ENCODE peak calls at places on chromosome 6, in ten cellular contexts. B, Y, W, I, P, V, L, N, O and X are unnamed samples. For H3K4me1, the result is how much of the 10 kb centered on the place peaks cover.

GRCh38 chr6:137218473-137218916 is 690 bp downstream of the IFNGR1 start:
- DNase-seq in B (peak), Y (peak), W (peak), I (no peak), P (peak), V (peak), L (peak), N (no peak), O (no peak), X (peak)

GRCh38 chr6:156471000-156471399 is 306.2 kb upstream of the ARID1B start:
- DNase-seq in B (no peak), Y (no peak), W (no peak), I (no peak), P (no peak), V (no peak), L (no peak), N (no peak), O (no peak), X (no peak)

GRCh38 chr6:98335594-98335993 is 498.8 kb upstream of the POU3F2 start:
- DNase-seq in B (no peak), Y (no peak), W (no peak), I (no peak), P (no peak), V (no peak), L (no peak), N (no peak), O (no peak), X (no peak)

GRCh38 chr6:160534050-160534696 is 129.9 kb downstream of the LPA start:
- DNase-seq in B (peak), Y (peak), W (peak), I (peak), P (peak), V (peak), L (peak), N (peak), O (peak), X (peak)

GRCh38 chr6:5086294-5086890 is 1.3 kb downstream of the PPP1R3G start:
- DNase-seq in B (peak), Y (peak), W (peak), I (no peak), P (no peak), V (peak), L (no peak), N (peak), O (no peak), X (no peak)

GRCh38 chr6:108966855-108967755 is 118.9 kb downstream of the ARMC2 start:
- DNase-seq in B (peak), Y (peak), W (peak), I (no peak), P (peak), V (no peak), L (no peak), N (no peak), O (peak), X (no peak)

GRCh38 chr6:68638225-68638900 is 3.3 kb downstream of the ADGRB3 start:
- DNase-seq in B (peak), Y (peak), W (peak), I (no peak), P (peak), V (peak), L (no peak), N (peak), O (peak), X (no peak)

GRCh38 chr6:161233986-161234620 is 39.8 kb downstream of the AGPAT4 start:
- DNase-seq in B (peak), Y (no peak), W (no peak), I (peak), P (peak), V (no peak), L (no peak), N (peak), O (peak), X (no peak)

GRCh38 chr6:65149841-65150240 is 557.2 kb downstream of the EYS start:
- DNase-seq in B (no peak), Y (no peak), W (peak), I (no peak), P (no peak), V (no peak), L (no peak), N (no peak), O (no peak), X (no peak)

GRCh38 chr6:149856256-149856994 is 7.7 kb downstream of the LRP11 start:
- DNase-seq in B (no peak), Y (no peak), W (no peak), I (no peak), P (no peak), V (no peak), L (no peak), N (no peak), O (no peak), X (no peak)

GRCh38 chr6:105786449-105786848 is 299.7 kb upstream of the PRDM1 start:
- DNase-seq in B (no peak), Y (no peak), W (no peak), I (no peak), P (no peak), V (no peak), L (no peak), N (no peak), O (no peak), X (no peak)

GRCh38 chr6:36129889-36130671 is at the start of gene MAPK13:
- DNase-seq in B (no peak), Y (peak), W (peak), I (no peak), P (no peak), V (no peak), L (peak), N (peak), O (no peak), X (no peak)

GRCh38 chr6:13834762-13835161 is 20.4 kb upstream of the MCUR1 start:
- DNase-seq in B (no peak), Y (no peak), W (no peak), I (no peak), P (no peak), V (no peak), L (no peak), N (no peak), O (no peak), X (no peak)

GRCh38 chr6:37783831-37784584 is 35.5 kb upstream of the ZFAND3 start:
- DNase-seq in B (no peak), Y (peak), W (peak), I (no peak), P (peak), V (peak), L (no peak), N (peak), O (peak), X (no peak)

GRCh38 chr6:35049885-35050284 is 91.3 kb downstream of the TCP11 start:
- DNase-seq in B (peak), Y (no peak), W (no peak), I (peak), P (no peak), V (peak), L (no peak), N (no peak), O (peak), X (no peak)

GRCh38 chr6:76831299-76831698 is 632.0 kb downstream of the HTR1B start:
- DNase-seq in B (no peak), Y (no peak), W (no peak), I (no peak), P (no peak), V (no peak), L (no peak), N (no peak), O (no peak), X (no peak)

GRCh38 chr6:21201673-21202430 is 391.7 kb upstream of the SOX4 start:
- DNase-seq in B (no peak), Y (no peak), W (no peak), I (no peak), P (no peak), V (no peak), L (no peak), N (no peak), O (no peak), X (no peak)

GRCh38 chr6:160092602-160093001 is 29.0 kb upstream of the SLC22A1 start:
- DNase-seq in B (no peak), Y (no peak), W (no peak), I (no peak), P (no peak), V (no peak), L (no peak), N (no peak), O (no peak), X (no peak)

GRCh38 chr6:22071655-22072054 is 225.2 kb downstream of the PRL start:
- DNase-seq in B (peak), Y (peak), W (no peak), I (peak), P (peak), V (no peak), L (no peak), N (no peak), O (no peak), X (no peak)

GRCh38 chr6:157570752-157571151 is 189.8 kb downstream of the ZDHHC14 start:
- DNase-seq in B (no peak), Y (no peak), W (no peak), I (no peak), P (no peak), V (no peak), L (no peak), N (no peak), O (no peak), X (no peak)

GRCh38 chr6:57215260-57215659 is 6.8 kb downstream of the RAB23 start:
- DNase-seq in B (no peak), Y (no peak), W (no peak), I (no peak), P (no peak), V (no peak), L (no peak), N (no peak), O (no peak), X (no peak)

GRCh38 chr6:140590641-140591040 is 1216.2 kb upstream of the CITED2 start:
- DNase-seq in B (no peak), Y (no peak), W (no peak), I (no peak), P (no peak), V (no peak), L (no peak), N (no peak), O (no peak), X (no peak)

GRCh38 chr6:73854998-73855718 is 159.2 kb downstream of the CD109 start:
- DNase-seq in B (no peak), Y (peak), W (no peak), I (no peak), P (no peak), V (peak), L (peak), N (no peak), O (no peak), X (peak)

GRCh38 chr6:159655409-159655988 is 37.5 kb downstream of the SOD2 start:
- DNase-seq in B (no peak), Y (peak), W (peak), I (no peak), P (no peak), V (no peak), L (no peak), N (no peak), O (no peak), X (no peak)

GRCh38 chr6:49939993-49940498 is 23.9 kb downstream of the DEFB114 start:
- DNase-seq in B (no peak), Y (peak), W (no peak), I (no peak), P (no peak), V (no peak), L (no peak), N (no peak), O (no peak), X (no peak)

GRCh38 chr6:76876922-76877553 is 586.3 kb downstream of the HTR1B start:
- DNase-seq in B (no peak), Y (peak), W (peak), I (no peak), P (peak), V (peak), L (no peak), N (peak), O (no peak), X (no peak)

GRCh38 chr6:11235062-11235461 is 2.6 kb upstream of the NEDD9 start:
- DNase-seq in B (no peak), Y (no peak), W (no peak), I (no peak), P (no peak), V (no peak), L (no peak), N (no peak), O (no peak), X (no peak)

GRCh38 chr6:145318952-145319351 is 416.4 kb downstream of the EPM2A start:
- DNase-seq in B (no peak), Y (peak), W (no peak), I (no peak), P (no peak), V (no peak), L (no peak), N (no peak), O (no peak), X (no peak)

GRCh38 chr6:170453586-170454511 is 99.3 kb downstream of the PSMB1 start:
- DNase-seq in B (no peak), Y (no peak), W (peak), I (no peak), P (no peak), V (peak), L (no peak), N (no peak), O (no peak), X (no peak)

GRCh38 chr6:41706876-41707564 is 28.4 kb downstream of the TFEB start:
- DNase-seq in B (peak), Y (no peak), W (no peak), I (peak), P (peak), V (peak), L (no peak), N (no peak), O (no peak), X (no peak)

GRCh38 chr6:79070206-79070825 is 7.7 kb downstream of the PHIP start:
- DNase-seq in B (no peak), Y (no peak), W (no peak), I (no peak), P (no peak), V (no peak), L (no peak), N (no peak), O (no peak), X (no peak)

GRCh38 chr6:41518118-41518517 is 28.1 kb upstream of the FOXP4 start:
- DNase-seq in B (no peak), Y (peak), W (peak), I (no peak), P (no peak), V (no peak), L (no peak), N (no peak), O (no peak), X (no peak)

GRCh38 chr6:161226005-161226964 is 47.6 kb downstream of the AGPAT4 start:
- DNase-seq in B (no peak), Y (no peak), W (no peak), I (no peak), P (no peak), V (peak), L (peak), N (no peak), O (no peak), X (no peak)

GRCh38 chr6:14276066-14276465 is 158.5 kb downstream of the CD83 start:
- DNase-seq in B (no peak), Y (no peak), W (peak), I (no peak), P (no peak), V (no peak), L (no peak), N (no peak), O (no peak), X (no peak)

GRCh38 chr6:166101819-166102419 is 65.7 kb downstream of the TBXT start:
- DNase-seq in B (no peak), Y (no peak), W (no peak), I (no peak), P (no peak), V (no peak), L (no peak), N (no peak), O (no peak), X (no peak)

GRCh38 chr6:163459536-163459935 is 45.0 kb downstream of the QKI start:
- DNase-seq in B (no peak), Y (no peak), W (no peak), I (no peak), P (no peak), V (no peak), L (no peak), N (no peak), O (no peak), X (no peak)

GRCh38 chr6:31734703-31735500 is 1.4 kb downstream of the CLIC1 start:
- DNase-seq in B (peak), Y (peak), W (peak), I (peak), P (peak), V (peak), L (peak), N (peak), O (peak), X (no peak)

GRCh38 chr6:31734247-31734702 is 2.1 kb downstream of the CLIC1 start:
- DNase-seq in B (no peak), Y (no peak), W (no peak), I (no peak), P (no peak), V (no peak), L (no peak), N (no peak), O (no peak), X (no peak)

GRCh38 chr6:31737315-31738047 is 1.2 kb upstream of the CLIC1 start:
- DNase-seq in B (no peak), Y (peak), W (peak), I (no peak), P (no peak), V (no peak), L (no peak), N (peak), O (no peak), X (no peak)

GRCh38 chr6:31736768-31737314 is 511 bp upstream of the CLIC1 start:
- DNase-seq in B (no peak), Y (no peak), W (peak), I (no peak), P (no peak), V (no peak), L (no peak), N (no peak), O (no peak), X (no peak)

GRCh38 chr6:31736026-31736767 is at the start of gene CLIC1:
- DNase-seq in B (peak), Y (peak), W (peak), I (peak), P (peak), V (peak), L (peak), N (peak), O (peak), X (peak)
- H3K4me1 ChIP-seq in B (under half), Y (under half), W (under half), I (under half), P (under half), V (under half), L (half or more), N (under half), O (half or more), X (under half)

GRCh38 chr6:30891450-30891723 is 7.1 kb downstream of the DDR1 start:
- DNase-seq in B (no peak), Y (no peak), W (no peak), I (no peak), P (no peak), V (no peak), L (no peak), N (no peak), O (no peak), X (no peak)

GRCh38 chr6:30888472-30889137 is 4.3 kb downstream of the DDR1 start:
- DNase-seq in B (no peak), Y (no peak), W (no peak), I (peak), P (no peak), V (no peak), L (no peak), N (no peak), O (no peak), X (no peak)

GRCh38 chr6:30889138-30889885 is 5.0 kb downstream of the DDR1 start:
- DNase-seq in B (no peak), Y (no peak), W (no peak), I (peak), P (no peak), V (no peak), L (no peak), N (no peak), O (no peak), X (no peak)

GRCh38 chr6:30890646-30891449 is 6.5 kb downstream of the DDR1 start:
- DNase-seq in B (no peak), Y (no peak), W (no peak), I (peak), P (no peak), V (no peak), L (no peak), N (no peak), O (no peak), X (no peak)

DNA sequence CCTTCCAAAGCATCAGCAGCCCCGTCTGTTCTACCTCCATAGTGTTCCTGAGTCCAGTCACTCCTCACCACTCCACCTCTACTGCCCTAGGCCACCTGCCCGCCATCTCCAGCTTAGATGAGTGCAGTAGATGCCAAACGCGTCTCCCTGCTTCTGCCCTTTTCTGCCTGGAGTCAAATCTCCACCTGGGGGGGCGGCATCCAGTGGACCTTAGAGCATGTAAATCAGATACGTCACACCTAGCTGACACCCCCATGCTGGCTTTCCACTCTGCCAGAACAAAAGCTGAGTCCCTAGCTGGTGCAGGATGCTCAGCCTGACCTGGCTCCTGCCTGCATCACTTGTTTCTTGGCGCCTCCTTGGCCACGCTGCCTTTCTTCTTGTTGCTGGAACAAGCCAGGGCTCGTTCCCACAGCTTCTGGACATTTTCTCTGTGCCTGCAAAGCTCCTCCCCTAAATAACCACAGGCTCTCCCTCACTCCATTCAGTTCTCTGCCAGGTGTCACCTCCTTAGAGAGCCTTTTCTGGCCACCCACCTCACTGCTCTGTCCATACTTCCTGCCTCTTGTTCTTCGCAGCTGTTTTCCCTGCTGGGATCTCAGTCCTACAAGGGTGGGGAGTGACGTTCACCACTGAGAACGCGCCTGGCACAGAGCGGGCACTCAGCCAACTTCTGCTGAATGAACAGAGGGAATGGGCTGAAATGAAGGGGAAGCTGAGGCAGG is 5.8 kb downstream of the DDR1 start:
- DNase-seq in B (no peak), Y (no peak), W (no peak), I (peak), P (no peak), V (no peak), L (no peak), N (no peak), O (no peak), X (no peak)
- H3K27ac ChIP-seq in B (no peak), Y (no peak), W (peak), I (no peak), P (no peak), V (no peak), L (no peak), N (peak), O (no peak), X (no peak)

DNA sequence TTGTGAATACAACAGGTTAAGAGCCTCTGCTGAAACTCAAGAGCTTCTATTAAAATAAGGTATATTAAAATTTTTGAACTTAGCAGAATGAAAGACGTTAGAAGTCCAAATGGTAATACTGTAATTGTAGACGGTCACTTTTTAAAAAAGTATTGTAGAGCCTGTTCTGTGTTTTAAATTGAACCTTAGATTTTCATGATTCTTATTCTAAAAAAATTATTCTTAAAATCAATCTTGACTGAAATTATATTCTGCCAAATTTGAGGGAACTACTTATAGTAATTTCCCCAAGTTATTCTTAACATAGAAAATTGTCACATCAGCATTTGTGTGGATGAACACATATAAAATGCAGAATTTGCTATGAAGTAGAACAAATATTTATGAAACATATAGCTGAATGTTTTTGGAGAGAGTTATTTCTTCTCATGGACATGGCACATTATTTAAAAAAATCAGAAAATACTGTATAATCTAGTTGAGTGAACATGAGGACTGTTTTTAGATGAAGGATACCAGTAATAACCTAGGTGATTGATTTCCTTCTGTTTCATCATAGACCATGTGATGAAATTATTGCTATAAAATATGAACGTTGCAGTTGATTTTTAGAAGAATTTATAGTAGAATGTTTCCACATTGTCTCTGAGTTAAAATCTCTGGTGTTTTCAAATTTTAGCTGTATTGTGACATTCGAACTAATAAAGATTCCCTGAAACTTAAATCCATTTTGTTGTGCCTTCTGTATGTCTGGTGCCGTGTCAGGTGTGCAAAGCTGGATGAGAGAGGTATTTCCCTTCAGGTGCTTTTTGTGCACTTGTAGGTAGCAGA is 2.8 kb downstream of the TBPL1 start:
- DNase-seq in B (no peak), Y (no peak), W (no peak), I (no peak), P (no peak), V (no peak), L (no peak), N (no peak), O (no peak), X (no peak)
- H3K4me1 ChIP-seq in B (under half), Y (under half), W (under half), I (under half), P (under half), V (under half), L (half or more), N (under half), O (half or more), X (under half)

DNA sequence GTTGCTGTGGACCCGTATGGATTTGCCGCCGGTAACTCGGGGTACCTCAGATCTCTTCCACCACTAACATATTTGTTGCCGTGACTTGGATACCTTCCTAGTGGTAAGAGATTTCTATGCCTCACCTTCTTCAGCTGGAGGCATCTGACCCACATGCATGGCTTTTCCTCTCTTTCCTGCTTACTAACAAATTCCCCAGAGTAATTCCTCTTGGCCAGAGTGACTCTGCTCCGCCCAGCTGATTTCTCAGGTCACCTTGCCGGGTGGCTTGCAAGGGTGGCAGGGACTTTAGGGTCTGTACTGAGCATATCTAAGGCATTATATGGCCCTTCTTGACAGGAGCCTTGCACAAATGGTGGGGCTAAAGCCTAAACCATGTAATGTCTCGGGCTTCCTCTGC is 38.2 kb downstream of the FAM184A start:
- DNase-seq in B (no peak), Y (no peak), W (no peak), I (no peak), P (no peak), V (no peak), L (no peak), N (no peak), O (no peak), X (no peak)
- H3K27ac ChIP-seq in B (no peak), Y (no peak), W (no peak), I (no peak), P (no peak), V (no peak), L (no peak), N (no peak), O (no peak), X (no peak)